ENCODE peak calls at places on chromosomes 16 and 17, in six cellular contexts. T, X, H, C, R and G are unnamed samples.

GRCh38 chr16:67249178-67249759 is 490 bp downstream of the SLC9A5 start:
- DNase-seq in T (no peak), X (no peak), H (no peak), C (no peak), R (peak), G (no peak)

GRCh38 chr16:89375686-89376085 is 114.7 kb downstream of the ANKRD11 start:
- DNase-seq in T (no peak), X (no peak), H (no peak), C (no peak), R (no peak), G (no peak)

GRCh38 chr16:86925067-86925791 is 346.9 kb downstream of the FOXL1 start:
- DNase-seq in T (no peak), X (no peak), H (no peak), C (no peak), R (no peak), G (peak)

GRCh38 chr16:55263271-55264250 is 60.4 kb upstream of the IRX6 start:
- DNase-seq in T (no peak), X (no peak), H (no peak), C (no peak), R (no peak), G (no peak)

GRCh38 chr16:81745704-81746558 is 33.2 kb upstream of the PLCG2 start:
- DNase-seq in T (peak), X (peak), H (no peak), C (peak), R (peak), G (peak)

GRCh38 chr17:70405492-70406220 is 236.3 kb downstream of the KCNJ2 start:
- DNase-seq in T (peak), X (no peak), H (no peak), C (no peak), R (no peak), G (peak)

GRCh38 chr16:4052801-4053662 is 63.2 kb downstream of the ADCY9 start:
- DNase-seq in T (peak), X (no peak), H (peak), C (no peak), R (no peak), G (no peak)

GRCh38 chr17:77332981-77333685 is 192.4 kb downstream of the SEC14L1 start:
- DNase-seq in T (peak), X (no peak), H (no peak), C (no peak), R (no peak), G (peak)

GRCh38 chr16:85545227-85545818 is 67.8 kb upstream of the GSE1 start:
- DNase-seq in T (no peak), X (no peak), H (no peak), C (no peak), R (no peak), G (no peak)

GRCh38 chr17:18261146-18261515 is 669 bp downstream of the MIEF2 start:
- DNase-seq in T (peak), X (no peak), H (no peak), C (no peak), R (no peak), G (peak)

GRCh38 chr17:39104046-39104445 is 47.4 kb downstream of the PLXDC1 start:
- DNase-seq in T (no peak), X (no peak), H (no peak), C (no peak), R (no peak), G (no peak)

GRCh38 chr17:49681336-49681735 is 3.4 kb upstream of the SPOP start:
- DNase-seq in T (no peak), X (no peak), H (no peak), C (no peak), R (no peak), G (no peak)

GRCh38 chr16:9311303-9311954 is 220.0 kb downstream of the HAPSTR1 start:
- DNase-seq in T (no peak), X (no peak), H (no peak), C (no peak), R (peak), G (no peak)

GRCh38 chr16:55250641-55251550 is 73.1 kb upstream of the IRX6 start:
- DNase-seq in T (peak), X (no peak), H (no peak), C (no peak), R (no peak), G (no peak)

GRCh38 chr16:46607529-46607928 is 13.7 kb downstream of the SHCBP1 start:
- DNase-seq in T (peak), X (no peak), H (peak), C (no peak), R (no peak), G (peak)

GRCh38 chr17:40415390-40415789 is 2.3 kb downstream of the TOP2A start:
- DNase-seq in T (peak), X (no peak), H (peak), C (no peak), R (no peak), G (peak)

GRCh38 chr17:75970011-75970523 is 8.9 kb downstream of the ACOX1 start:
- DNase-seq in T (peak), X (no peak), H (no peak), C (no peak), R (no peak), G (peak)

GRCh38 chr17:60247836-60248461 is 98.2 kb downstream of the CA4 start:
- DNase-seq in T (no peak), X (no peak), H (no peak), C (no peak), R (no peak), G (no peak)

GRCh38 chr16:10390867-10391266 is 5.0 kb downstream of the ATF7IP2 start:
- DNase-seq in T (no peak), X (no peak), H (no peak), C (no peak), R (no peak), G (no peak)

GRCh38 chr17:72110953-72111339 is 9.9 kb upstream of the SOX9 start:
- DNase-seq in T (no peak), X (no peak), H (no peak), C (no peak), R (no peak), G (no peak)

GRCh38 chr16:81544261-81544660 is 99.7 kb downstream of the CMIP start:
- DNase-seq in T (no peak), X (no peak), H (no peak), C (no peak), R (no peak), G (no peak)

GRCh38 chr17:9239821-9240658 is 218.7 kb downstream of the NTN1 start:
- DNase-seq in T (no peak), X (peak), H (no peak), C (peak), R (peak), G (no peak)

GRCh38 chr16:25060920-25061319 is 45.8 kb upstream of the ARHGAP17 start:
- DNase-seq in T (no peak), X (no peak), H (no peak), C (no peak), R (no peak), G (peak)

GRCh38 chr17:79009397-79010303 is at the start of gene CANT1:
- DNase-seq in T (peak), X (peak), H (peak), C (peak), R (peak), G (peak)

GRCh38 chr17:57889892-57890856 is 40.3 kb upstream of the MRPS23 start:
- DNase-seq in T (peak), X (no peak), H (no peak), C (no peak), R (no peak), G (no peak)

GRCh38 chr16:21150375-21151001 is at the start of gene DNAH3:
- DNase-seq in T (no peak), X (no peak), H (peak), C (no peak), R (no peak), G (no peak)

GRCh38 chr17:45234641-45235040 is 13.0 kb downstream of the FMNL1 start:
- DNase-seq in T (no peak), X (no peak), H (peak), C (no peak), R (peak), G (peak)

GRCh38 chr16:35569413-35569812 is 2110.0 kb downstream of the TP53TG3F start:
- DNase-seq in T (no peak), X (no peak), H (no peak), C (no peak), R (no peak), G (no peak)

GRCh38 chr17:44469676-44470075 is 33.5 kb downstream of the GPATCH8 start:
- DNase-seq in T (no peak), X (no peak), H (no peak), C (no peak), R (no peak), G (no peak)

GRCh38 chr16:24151482-24151939 is 104.6 kb upstream of the CACNG3 start:
- DNase-seq in T (no peak), X (no peak), H (no peak), C (no peak), R (no peak), G (no peak)

GRCh38 chr17:80183581-80184422 is 14.0 kb downstream of the CARD14 start:
- DNase-seq in T (no peak), X (no peak), H (no peak), C (no peak), R (no peak), G (no peak)

GRCh38 chr16:23700509-23700908 is 12.5 kb downstream of the ERN2 start:
- DNase-seq in T (no peak), X (no peak), H (no peak), C (no peak), R (peak), G (no peak)

GRCh38 chr17:9833922-9834321 is 8.2 kb downstream of the GLP2R start:
- DNase-seq in T (no peak), X (no peak), H (no peak), C (no peak), R (no peak), G (no peak)